ENCODE peak calls at places on chromosomes 1 and 21, in five cellular contexts. I, E, G, K and R are unnamed samples.

GRCh38 chr21:45136500-45136899 is 62.1 kb downstream of the ADARB1 start:
- DNase-seq in E (no peak), G (no peak), K (no peak), I (no peak), R (no peak)

GRCh38 chr21:21101911-21102310 is 103.7 kb downstream of the NCAM2 start:
- DNase-seq in E (no peak), G (no peak), K (no peak), I (peak; percentile 61), R (peak; percentile 4)

GRCh38 chr1:100249155-100249536 is 488 bp downstream of the DBT start:
- DNase-seq in K (no peak), I (peak; percentile 13), G (no peak), E (no peak), R (no peak)

GRCh38 chr1:174789399-174789798 is 210.3 kb upstream of the CACYBP start:
- DNase-seq in G (no peak), I (no peak), K (no peak), E (no peak), R (no peak)

GRCh38 chr1:63662056-63662836 is 69.0 kb downstream of the PGM1 start:
- DNase-seq in I (no peak), G (peak; percentile 37), K (peak; percentile 56), E (peak; percentile 39), R (no peak)

GRCh38 chr1:97210302-97210701 is 488.7 kb downstream of the PTBP2 start:
- DNase-seq in E (no peak), I (no peak), G (no peak), K (no peak), R (no peak)

GRCh38 chr21:36430841-36431240 is 45.6 kb downstream of the CHAF1B start:
- DNase-seq in E (no peak), I (no peak), K (no peak), G (no peak), R (no peak)

GRCh38 chr1:151309851-151310323 is 17.3 kb downstream of the PI4KB start:
- DNase-seq in K (no peak), G (no peak), E (peak; percentile 35), I (no peak), R (no peak)

GRCh38 chr1:206839857-206840256 is 25.6 kb upstream of the IL20 start:
- DNase-seq in K (no peak), G (no peak), E (no peak), I (no peak), R (no peak)

GRCh38 chr1:198068280-198068679 is 88.5 kb upstream of the NEK7 start:
- DNase-seq in K (no peak), I (no peak), E (no peak), G (no peak), R (no peak)

GRCh38 chr1:6956488-6957159 is 171.4 kb downstream of the CAMTA1 start:
- DNase-seq in E (no peak), I (no peak), G (no peak), K (no peak), R (no peak)

GRCh38 chr1:100538935-100539835 is 1.2 kb downstream of the GPR88 start:
- DNase-seq in I (peak; percentile 45), G (peak; percentile 37), K (peak; percentile 19), E (peak; percentile 19), R (peak; percentile 37)

GRCh38 chr1:100752806-100753205 is 33.3 kb downstream of the VCAM1 start:
- DNase-seq in G (no peak), K (no peak), I (no peak), E (no peak), R (no peak)

GRCh38 chr21:35150562-35151226 is 101.6 kb upstream of the RUNX1 start:
- DNase-seq in E (no peak), G (no peak), I (no peak), K (no peak), R (no peak)

GRCh38 chr1:15196807-15197530 is 43.4 kb downstream of the TMEM51 start:
- DNase-seq in G (peak; percentile 79), K (no peak), I (peak; percentile 49), E (no peak), R (peak; percentile 58)

GRCh38 chr1:78375996-78376395 is 114.8 kb upstream of the PTGFR start:
- DNase-seq in G (no peak), K (no peak), I (no peak), E (no peak), R (no peak)

GRCh38 chr1:200260587-200261335 is 149.1 kb downstream of the ZNF281 start:
- DNase-seq in G (no peak), K (no peak), E (no peak), I (no peak), R (no peak)

GRCh38 chr1:41773842-41774241 is 144.9 kb downstream of the HIVEP3 start:
- DNase-seq in G (no peak), K (no peak), E (no peak), I (no peak), R (no peak)

GRCh38 chr21:15079276-15079675 is 14.5 kb upstream of the NRIP1 start:
- DNase-seq in K (no peak), G (no peak), E (no peak), I (no peak), R (no peak)

GRCh38 chr1:110007045-110007444 is 22.5 kb downstream of the AHCYL1 start:
- DNase-seq in K (no peak), E (no peak), I (no peak), G (no peak), R (no peak)
- H3K4me1 ChIP-seq in K (peaks cover 61% of the 10 kb centered on the region), E (peaks cover 72% of the 10 kb centered on the region), I (peaks cover 47% of the 10 kb centered on the region), G (peaks cover 37% of the 10 kb centered on the region), R (peaks cover 51% of the 10 kb centered on the region)

DNA sequence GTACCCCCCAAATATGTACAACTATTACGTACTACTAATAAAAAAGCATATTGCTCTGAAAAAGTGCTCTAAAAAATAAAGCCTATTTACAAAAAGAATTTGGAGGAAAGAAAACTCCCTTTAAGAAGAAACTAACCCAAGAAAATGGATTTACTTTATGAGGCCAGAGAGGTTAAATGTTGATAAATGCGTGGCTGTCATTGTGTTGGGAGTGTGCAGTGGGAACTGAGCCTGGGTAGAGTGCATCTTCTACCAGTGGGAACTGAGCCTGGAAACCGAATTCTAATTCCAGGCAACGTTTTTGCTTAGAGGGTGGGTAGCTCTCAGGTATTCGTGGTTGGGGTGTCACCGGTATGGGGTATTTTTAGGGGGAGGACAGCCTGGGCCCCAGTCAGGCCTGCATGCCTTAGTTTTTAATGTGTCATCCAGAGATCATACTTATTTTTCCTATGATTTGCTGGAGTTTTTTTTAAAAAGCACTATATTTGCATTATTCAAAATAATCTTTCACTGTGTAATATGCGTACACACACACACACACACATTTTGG is 24.1 kb upstream of the RNF187 start:
- DNase-seq in G (no peak), K (no peak), I (no peak), E (no peak), R (no peak)
- H3K4me1 ChIP-seq in G (peaks cover 33% of the 10 kb centered on the region), K (peaks cover 19% of the 10 kb centered on the region), I (no peaks in the 10 kb centered on the region), E (peaks cover 33% of the 10 kb centered on the region), R (peaks cover 8% of the 10 kb centered on the region)

GRCh38 chr1:155308493-155309422 is at the start of gene FDPS:
- DNase-seq in E (peak; percentile 99), K (peak; percentile 99), I (peak; percentile 99), G (peak; percentile 99), R (peak; percentile 99)
- H3K4me1 ChIP-seq in E (peaks cover 35% of the 10 kb centered on the region), K (peaks cover 9% of the 10 kb centered on the region), I (no peaks in the 10 kb centered on the region), G (peaks cover 22% of the 10 kb centered on the region), R (peaks cover 13% of the 10 kb centered on the region)

DNA sequence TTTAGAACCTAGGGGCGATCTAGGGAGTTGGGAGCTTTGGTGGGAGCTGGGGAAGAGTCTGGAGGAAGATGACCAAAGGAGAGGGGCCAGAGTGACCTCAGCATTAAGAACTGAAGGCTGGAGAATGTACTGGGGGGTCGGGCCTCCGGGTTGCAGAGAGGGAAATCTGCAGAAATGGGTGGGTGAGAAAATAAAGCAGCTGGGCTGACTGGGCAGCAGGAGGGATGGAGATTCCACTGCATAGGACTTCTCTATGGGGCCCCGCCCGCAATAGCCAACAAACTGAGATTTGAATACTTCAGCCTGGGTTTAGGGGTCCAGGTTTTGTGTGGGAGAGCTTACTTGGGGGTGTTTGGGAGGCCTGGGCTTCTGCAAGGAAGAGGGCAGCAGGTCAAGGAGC is 1.6 kb upstream of the CRABP2 start:
- DNase-seq in E (no peak), I (no peak), G (no peak), K (no peak), R (no peak)
- H3K4me1 ChIP-seq in E (peaks cover 42% of the 10 kb centered on the region), I (peaks cover 62% of the 10 kb centered on the region), G (peaks cover 51% of the 10 kb centered on the region), K (peaks cover 22% of the 10 kb centered on the region), R (peaks cover 40% of the 10 kb centered on the region)

GRCh38 chr1:61295818-61296537 is 213.6 kb downstream of the NFIA start:
- DNase-seq in K (no peak), I (no peak), G (no peak), E (no peak), R (no peak)
- H3K4me1 ChIP-seq in K (peaks cover 8% of the 10 kb centered on the region), I (peaks cover 7% of the 10 kb centered on the region), G (peaks cover 12% of the 10 kb centered on the region), E (peaks cover 58% of the 10 kb centered on the region), R (peaks cover 46% of the 10 kb centered on the region)

GRCh38 chr1:54278941-54279422 is 79.0 kb downstream of the MRPL37 start:
- DNase-seq in I (no peak), G (peak; percentile 63), K (no peak), E (no peak), R (no peak)
- H3K4me1 ChIP-seq in I (peaks cover 27% of the 10 kb centered on the region), G (peaks cover 89% of the 10 kb centered on the region), K (peaks cover 71% of the 10 kb centered on the region), E (peaks cover 76% of the 10 kb centered on the region), R (peaks cover 58% of the 10 kb centered on the region)

GRCh38 chr1:4002741-4003140 is 102.7 kb upstream of the C1orf174 start:
- DNase-seq in I (no peak), E (no peak), G (no peak), K (no peak), R (no peak)

GRCh38 chr1:4005431-4005830 is 105.4 kb upstream of the C1orf174 start:
- DNase-seq in I (no peak), G (no peak), E (no peak), K (no peak), R (no peak)

GRCh38 chr1:4004635-4005430 is 104.8 kb upstream of the C1orf174 start:
- DNase-seq in G (no peak), E (no peak), K (no peak), I (no peak), R (no peak)

GRCh38 chr1:4002061-4002521 is 102.0 kb upstream of the C1orf174 start:
- DNase-seq in K (no peak), G (no peak), E (no peak), I (no peak), R (no peak)

GRCh38 chr1:4003846-4004505 is 103.9 kb upstream of the C1orf174 start:
- DNase-seq in E (no peak), I (no peak), K (no peak), G (no peak), R (no peak)
- H3K4me1 ChIP-seq in E (no peaks in the 10 kb centered on the region), I (no peaks in the 10 kb centered on the region), K (no peaks in the 10 kb centered on the region), G (no peaks in the 10 kb centered on the region), R (no peaks in the 10 kb centered on the region)